ENCODE peak calls at places on chromosome 15, in eight cellular contexts. C is GM23248, A is heart right ventricle, S is hepatocyte, D is left ventricle myocardium inferior, H is WERI-Rb-1, X is endodermal cell, W is neural progenitor cell. I is an unnamed sample.

GRCh38 chr15:61832223-61832622 is 228.0 kb downstream of the VPS13C start:
- DNase-seq in H (no peak), X (no peak), S (no peak), D (no peak), A (no peak), W (no peak), C (no peak), I (no peak)

GRCh38 chr15:45943255-45943654 is 308.4 kb downstream of the SQOR start:
- DNase-seq in C (no peak), X (no peak), H (no peak), S (peak; percentile 32), W (peak; percentile 32), D (no peak), A (no peak), I (no peak)

GRCh38 chr15:80803580-80804525 is 24.7 kb downstream of the CEMIP start:
- DNase-seq in C (peak; percentile 29), W (no peak), H (no peak), A (no peak), D (no peak), S (no peak), X (no peak), I (no peak)

GRCh38 chr15:56320316-56320715 is 44.9 kb upstream of the TEX9 start:
- DNase-seq in C (no peak), W (no peak), D (no peak), X (no peak), H (no peak), A (no peak), S (no peak), I (no peak)

GRCh38 chr15:89230277-89230676 is 8.9 kb upstream of the RLBP1 start:
- DNase-seq in X (no peak), A (no peak), H (no peak), D (no peak), W (no peak), S (no peak), C (peak; percentile 33), I (peak; percentile 49)

GRCh38 chr15:94070341-94071275 is 160.8 kb upstream of the MCTP2 start:
- DNase-seq in A (no peak), C (peak; percentile 76), W (peak; percentile 13), D (no peak), S (peak; percentile 56), X (peak; percentile 71), H (no peak), I (no peak)

GRCh38 chr15:40146037-40146436 is 14.8 kb upstream of the BUB1B start:
- DNase-seq in A (no peak), C (peak; percentile 65), H (no peak), X (peak; percentile 44), S (no peak), W (no peak), D (no peak), I (no peak)

GRCh38 chr15:42385980-42386695 is 26.8 kb downstream of the CAPN3 start:
- DNase-seq in X (no peak), S (no peak), A (no peak), C (no peak), W (no peak), D (no peak), H (no peak), I (no peak)

GRCh38 chr15:35545316-35545824 is 595 bp downstream of the DPH6 start:
- DNase-seq in D (peak; percentile 47), H (peak; percentile 66), A (peak; percentile 43), C (peak; percentile 67), W (no peak), S (peak; percentile 57), X (no peak), I (peak; percentile 13)

DNA sequence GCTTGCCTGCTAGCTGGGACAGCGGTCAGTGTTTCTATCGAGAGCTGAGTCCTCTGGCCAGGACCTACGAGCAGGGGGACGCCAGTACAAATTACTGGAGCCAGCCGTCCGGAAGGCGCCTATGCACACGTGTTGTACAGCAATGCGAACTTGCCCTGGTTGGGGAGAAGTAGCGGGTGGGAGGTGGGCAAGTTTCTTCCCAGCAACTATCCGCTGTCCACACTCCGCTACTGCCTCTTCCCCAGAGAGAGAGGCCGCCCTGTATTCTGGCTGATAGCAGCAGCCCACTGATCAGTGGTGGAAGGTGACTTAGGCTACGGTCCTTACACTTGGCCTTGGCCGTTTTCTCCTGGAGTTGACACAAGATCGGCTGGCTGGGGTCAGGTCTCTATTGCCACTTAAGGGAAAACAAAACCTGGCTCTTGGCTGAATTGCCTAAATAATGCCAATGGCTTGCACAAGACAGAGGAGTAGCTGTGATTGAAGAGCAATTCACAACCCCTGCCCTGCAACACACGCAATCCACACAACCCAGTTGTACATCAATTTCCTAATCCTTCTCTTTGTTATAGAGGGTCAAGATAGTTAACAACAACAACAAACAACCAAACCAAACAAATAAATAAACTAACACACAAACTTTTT is 12.8 kb upstream of the SHC4 start:
- DNase-seq in S (no peak), H (no peak), D (no peak), X (peak; percentile 61), A (no peak), C (no peak), W (no peak), I (peak; percentile 28)
- H3K4me3 ChIP-seq in S (no peak overlapping the region), H (no peak overlapping the region), D (peak overlapping the region; percentile 71), X (peak overlapping the region; percentile 74), A (peak overlapping the region; percentile 61), C (peak overlapping the region; percentile 78), W (peak overlapping the region; percentile 54), I (no peak overlapping the region)

DNA sequence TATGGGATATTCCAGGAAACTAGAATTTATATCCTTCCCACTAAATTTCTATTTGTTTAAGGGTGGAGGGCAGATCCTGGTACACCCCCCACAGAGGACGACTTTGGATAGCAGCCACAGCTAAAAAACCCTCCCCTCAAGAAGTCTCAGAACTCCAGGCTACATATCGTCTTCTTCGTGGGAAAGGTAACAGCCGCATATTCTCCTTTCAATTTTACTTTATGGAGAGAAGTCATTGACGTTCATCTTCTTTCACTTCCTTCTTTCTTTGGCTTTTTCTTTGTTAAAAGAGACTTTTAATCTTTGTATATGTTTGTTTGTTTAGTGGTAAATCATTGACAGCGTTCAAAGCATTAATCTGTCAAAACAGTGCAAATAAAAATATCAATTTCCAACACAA is 36.3 kb downstream of the TRIP4 start:
- DNase-seq in C (no peak), S (no peak), D (no peak), H (no peak), W (no peak), A (no peak), X (no peak), I (no peak)
- H3K36me3 ChIP-seq in C (peaks cover 39% of the 10 kb centered on the region), S (no peaks in the 10 kb centered on the region), D (peaks cover 84% of the 10 kb centered on the region), H (peaks cover 18% of the 10 kb centered on the region), W (no peaks in the 10 kb centered on the region), A (peaks cover 97% of the 10 kb centered on the region), X (peaks cover 71% of the 10 kb centered on the region), I (peaks cover 1% of the 10 kb centered on the region)

GRCh38 chr15:60569596-60569995 is 90.7 kb upstream of the ICE2 start:
- DNase-seq in A (no peak), S (no peak), D (no peak), X (no peak), C (no peak), H (no peak), W (peak; percentile 25), I (no peak)
- H3K27me3 ChIP-seq in A (no peaks in the 10 kb centered on the region), S (no peaks in the 10 kb centered on the region), D (no peaks in the 10 kb centered on the region), X (no peaks in the 10 kb centered on the region), C (no peaks in the 10 kb centered on the region), H (no peaks in the 10 kb centered on the region), W (no peaks in the 10 kb centered on the region), I (no peaks in the 10 kb centered on the region)

DNA sequence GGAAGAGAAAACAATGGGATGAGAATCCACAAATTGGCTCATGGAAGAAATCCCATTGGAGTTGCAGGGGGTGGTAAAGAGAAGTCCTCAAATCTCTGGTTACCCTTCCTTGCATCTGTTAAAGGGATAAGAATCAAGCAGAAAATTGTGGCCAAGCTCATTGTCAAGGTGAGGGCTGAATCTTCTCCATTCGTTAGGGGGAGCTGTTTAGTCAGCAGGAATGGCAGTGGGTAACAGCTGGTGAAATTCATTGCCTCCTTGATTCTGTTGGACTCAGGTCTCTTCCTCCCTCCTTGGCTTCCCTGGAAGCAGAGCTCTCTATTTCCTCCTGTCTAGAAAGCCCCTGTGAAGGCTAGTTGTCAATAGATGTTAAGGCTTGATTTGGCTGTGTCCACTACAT is 343.1 kb upstream of the SEMA6D start:
- DNase-seq in H (peak; percentile 49), W (no peak), X (peak; percentile 69), A (no peak), D (no peak), C (peak; percentile 25), S (no peak), I (peak; percentile 59)
- H3K4me3 ChIP-seq in H (no peak overlapping the region), W (no peak overlapping the region), X (no peak overlapping the region), A (no peak overlapping the region), D (no peak overlapping the region), C (no peak overlapping the region), S (no peak overlapping the region), I (no peak overlapping the region)

GRCh38 chr15:74412159-74412558 is 21.6 kb downstream of the SEMA7A start:
- DNase-seq in X (no peak), S (no peak), C (no peak), A (no peak), W (no peak), D (no peak), H (no peak), I (no peak)
- H3K36me3 ChIP-seq in X (peaks cover 27% of the 10 kb centered on the region), S (no peaks in the 10 kb centered on the region), C (peaks cover 34% of the 10 kb centered on the region), A (no peaks in the 10 kb centered on the region), W (no peaks in the 10 kb centered on the region), D (peaks cover 7% of the 10 kb centered on the region), H (peaks cover 43% of the 10 kb centered on the region), I (peaks cover 6% of the 10 kb centered on the region)

GRCh38 chr15:84926491-84927220 is 42.2 kb downstream of the SLC28A1 start:
- DNase-seq in S (no peak), H (no peak), C (no peak), A (no peak), D (no peak), X (no peak), W (peak; percentile 36), I (no peak)

GRCh38 chr15:84928843-84929168 is 44.3 kb downstream of the SLC28A1 start:
- DNase-seq in D (no peak), A (no peak), H (no peak), X (no peak), S (no peak), W (no peak), C (no peak), I (no peak)

GRCh38 chr15:84924074-84924700 is 39.7 kb downstream of the SLC28A1 start:
- DNase-seq in C (peak; percentile 30), A (no peak), H (no peak), X (peak; percentile 59), S (no peak), W (no peak), D (no peak), I (no peak)

GRCh38 chr15:84929795-84930371 is 45.4 kb downstream of the SLC28A1 start:
- DNase-seq in H (no peak), D (no peak), A (no peak), W (no peak), C (peak; percentile 69), S (peak; percentile 94), X (no peak), I (no peak)

DNA sequence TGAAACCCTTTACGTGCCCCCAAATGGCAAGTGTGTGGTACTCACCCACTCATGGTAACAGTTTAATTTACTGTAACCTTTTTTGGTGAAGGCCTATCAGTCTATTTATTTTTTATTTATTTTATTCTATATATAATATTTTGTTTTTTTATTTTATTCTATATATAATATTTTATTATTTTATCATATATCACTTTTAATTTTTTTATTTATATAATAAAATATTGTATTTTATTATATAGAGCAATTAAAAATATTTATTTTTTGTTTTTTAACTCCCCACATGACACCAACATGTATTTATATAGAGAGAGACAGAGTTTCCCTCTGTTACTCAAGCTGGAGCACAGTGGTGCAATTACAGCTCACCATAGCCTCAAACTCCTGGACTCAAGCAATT is 41.4 kb downstream of the SLC28A1 start:
- DNase-seq in W (no peak), D (no peak), H (no peak), C (no peak), S (no peak), A (no peak), X (no peak), I (no peak)
- H3K27me3 ChIP-seq in W (no peaks in the 10 kb centered on the region), D (no peaks in the 10 kb centered on the region), H (no peaks in the 10 kb centered on the region), C (no peaks in the 10 kb centered on the region), S (no peaks in the 10 kb centered on the region), A (no peaks in the 10 kb centered on the region), X (no peaks in the 10 kb centered on the region), I (no peaks in the 10 kb centered on the region)

GRCh38 chr15:77819271-77819806 is 186.6 kb upstream of the LINGO1 start:
- DNase-seq in X (peak; percentile 66), A (no peak), H (peak; percentile 65), S (peak; percentile 30), C (peak; percentile 22), D (no peak), W (peak; percentile 71), I (peak; percentile 86)
- H3K4me3 ChIP-seq in X (peak overlapping the region; percentile 35), A (peak overlapping the region; percentile 41), H (peak overlapping the region; percentile 46), S (peak overlapping the region; percentile 36), C (peak overlapping the region; percentile 35), D (peak overlapping the region; percentile 60), W (peak overlapping the region; percentile 61), I (peak overlapping the region; percentile 57)